ENCODE peak calls at places on chromosomes 5 and 9, in five cellular contexts. One of them, this sample, is unnamed.

GRCh38 chr5:67205981-67206380 is 9.4 kb upstream of the CD180 start:
- DNase-seq in stomach: no peak
- DNase-seq in upper lobe of left lung: no peak
- DNase-seq in endothelial cell of umbilical vein: no peak
- DNase-seq in HCT116: no peak
- DNase-seq in this sample: no peak

GRCh38 chr9:120109242-120109641 is 470.7 kb downstream of the CDK5RAP2 start:
- DNase-seq in HCT116: peak
- DNase-seq in stomach: no peak
- DNase-seq in endothelial cell of umbilical vein: no peak
- DNase-seq in upper lobe of left lung: no peak
- DNase-seq in this sample: no peak

GRCh38 chr9:88646539-88646938 is 111.6 kb downstream of the NXNL2 start:
- DNase-seq in stomach: no peak
- DNase-seq in HCT116: no peak
- DNase-seq in endothelial cell of umbilical vein: no peak
- DNase-seq in upper lobe of left lung: no peak
- DNase-seq in this sample: no peak

GRCh38 chr5:139566611-139567010 is 5.5 kb downstream of the UBE2D2 start:
- DNase-seq in stomach: no peak
- DNase-seq in HCT116: no peak
- DNase-seq in endothelial cell of umbilical vein: no peak
- DNase-seq in upper lobe of left lung: no peak
- DNase-seq in this sample: no peak

GRCh38 chr5:21649969-21650368 is 1203.2 kb downstream of the CDH12 start:
- DNase-seq in stomach: no peak
- DNase-seq in upper lobe of left lung: no peak
- DNase-seq in HCT116: no peak
- DNase-seq in endothelial cell of umbilical vein: no peak
- DNase-seq in this sample: no peak

GRCh38 chr9:87648606-87649005 is 77.3 kb upstream of the CTSL start:
- DNase-seq in stomach: no peak
- DNase-seq in upper lobe of left lung: no peak
- DNase-seq in HCT116: no peak
- DNase-seq in endothelial cell of umbilical vein: no peak
- DNase-seq in this sample: no peak

GRCh38 chr9:8850916-8851315 is 1051.3 kb upstream of the DMAC1 start:
- DNase-seq in endothelial cell of umbilical vein: no peak
- DNase-seq in HCT116: no peak
- DNase-seq in upper lobe of left lung: no peak
- DNase-seq in stomach: no peak
- DNase-seq in this sample: no peak

GRCh38 chr9:121648172-121648571 is 3.3 kb upstream of the DAB2IP start:
- DNase-seq in endothelial cell of umbilical vein: no peak
- DNase-seq in HCT116: no peak
- DNase-seq in stomach: no peak
- DNase-seq in upper lobe of left lung: no peak
- DNase-seq in this sample: no peak

GRCh38 chr9:37026936-37027581 is 7.0 kb downstream of the PAX5 start:
- DNase-seq in stomach: no peak
- DNase-seq in HCT116: no peak
- DNase-seq in endothelial cell of umbilical vein: no peak
- DNase-seq in upper lobe of left lung: no peak
- DNase-seq in this sample: no peak

GRCh38 chr9:79477955-79478751 is 93.6 kb upstream of the TLE4 start:
- DNase-seq in upper lobe of left lung: no peak
- DNase-seq in endothelial cell of umbilical vein: peak
- DNase-seq in HCT116: no peak
- DNase-seq in stomach: no peak
- DNase-seq in this sample: no peak

GRCh38 chr5:158770506-158770905 is 329.2 kb downstream of the EBF1 start:
- DNase-seq in HCT116: peak
- DNase-seq in upper lobe of left lung: no peak
- DNase-seq in endothelial cell of umbilical vein: no peak
- DNase-seq in stomach: no peak
- DNase-seq in this sample: no peak

GRCh38 chr5:154251529-154251928 is 61.0 kb downstream of the GALNT10 start:
- DNase-seq in endothelial cell of umbilical vein: no peak
- DNase-seq in stomach: no peak
- DNase-seq in HCT116: no peak
- DNase-seq in upper lobe of left lung: no peak
- DNase-seq in this sample: no peak

GRCh38 chr5:128109138-128109537 is 25.6 kb downstream of the SLC12A2 start:
- DNase-seq in stomach: no peak
- DNase-seq in upper lobe of left lung: no peak
- DNase-seq in endothelial cell of umbilical vein: no peak
- DNase-seq in HCT116: no peak
- DNase-seq in this sample: no peak

GRCh38 chr9:24464321-24464951 is 81.3 kb downstream of the IZUMO3 start:
- DNase-seq in endothelial cell of umbilical vein: peak
- DNase-seq in HCT116: no peak
- DNase-seq in upper lobe of left lung: no peak
- DNase-seq in stomach: no peak
- DNase-seq in this sample: no peak

GRCh38 chr5:33781286-33781685 is 110.5 kb downstream of the ADAMTS12 start:
- DNase-seq in stomach: no peak
- DNase-seq in HCT116: no peak
- DNase-seq in endothelial cell of umbilical vein: no peak
- DNase-seq in upper lobe of left lung: no peak
- DNase-seq in this sample: no peak

GRCh38 chr9:115883467-115884329 is 269.9 kb upstream of the PAPPA start:
- DNase-seq in endothelial cell of umbilical vein: peak
- DNase-seq in upper lobe of left lung: peak
- DNase-seq in stomach: peak
- DNase-seq in HCT116: peak
- DNase-seq in this sample: no peak

DNA sequence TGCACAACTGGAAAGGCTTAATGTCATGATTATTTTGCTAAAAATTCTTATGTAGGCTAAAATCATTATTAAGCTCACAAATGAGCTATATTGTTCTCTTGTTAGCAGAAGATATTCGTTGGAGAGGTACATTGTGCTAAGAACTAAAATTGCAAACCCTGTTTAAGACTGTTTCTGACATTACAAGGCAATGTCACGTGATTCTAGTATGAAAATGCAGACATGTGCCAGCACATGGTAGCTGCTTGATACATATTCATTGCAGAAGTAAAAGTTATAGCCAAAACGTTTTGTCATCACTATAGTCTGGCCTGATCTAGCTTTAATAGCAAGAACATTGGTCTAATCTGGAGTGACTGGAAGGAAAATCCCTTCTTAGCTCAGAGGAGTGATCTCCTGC is 144.7 kb downstream of the CFAP90 start:
- DNase-seq in HCT116: no peak
- DNase-seq in stomach: no peak
- DNase-seq in endothelial cell of umbilical vein: no peak
- DNase-seq in upper lobe of left lung: no peak
- DNase-seq in this sample: no peak
- TF ChIP-seq POLR2AphosphoS5 in HCT116: no peak
- TF ChIP-seq POLR2AphosphoS5 in stomach: no peak
- TF ChIP-seq POLR2AphosphoS5 in endothelial cell of umbilical vein: no peak
- TF ChIP-seq POLR2AphosphoS5 in upper lobe of left lung: no peak
- TF ChIP-seq POLR2AphosphoS5 in this sample: no peak

GRCh38 chr9:38087934-38088925 is 19.2 kb upstream of the SHB start:
- DNase-seq in endothelial cell of umbilical vein: peak
- DNase-seq in upper lobe of left lung: peak
- DNase-seq in HCT116: peak
- DNase-seq in stomach: peak
- DNase-seq in this sample: peak
- TF ChIP-seq POLR2AphosphoS5 in endothelial cell of umbilical vein: no peak
- TF ChIP-seq POLR2AphosphoS5 in upper lobe of left lung: no peak
- TF ChIP-seq POLR2AphosphoS5 in HCT116: no peak
- TF ChIP-seq POLR2AphosphoS5 in stomach: no peak
- TF ChIP-seq POLR2AphosphoS5 in this sample: no peak

GRCh38 chr9:137613738-137614523 is 4.9 kb upstream of the EHMT1 start:
- DNase-seq in stomach: no peak
- DNase-seq in HCT116: no peak
- DNase-seq in endothelial cell of umbilical vein: no peak
- DNase-seq in upper lobe of left lung: no peak
- DNase-seq in this sample: no peak
- TF ChIP-seq POLR2AphosphoS5 in stomach: no peak
- TF ChIP-seq POLR2AphosphoS5 in HCT116: no peak
- TF ChIP-seq POLR2AphosphoS5 in endothelial cell of umbilical vein: no peak
- TF ChIP-seq POLR2AphosphoS5 in upper lobe of left lung: no peak
- TF ChIP-seq POLR2AphosphoS5 in this sample: peak

GRCh38 chr9:113269355-113269754 is 6.0 kb downstream of the CDC26 start:
- DNase-seq in upper lobe of left lung: no peak
- DNase-seq in endothelial cell of umbilical vein: no peak
- DNase-seq in stomach: no peak
- DNase-seq in HCT116: no peak
- DNase-seq in this sample: no peak

GRCh38 chr9:113275147-113276131 is at the start of the genes CDC26 and PRPF4:
- DNase-seq in endothelial cell of umbilical vein: peak
- DNase-seq in stomach: peak
- DNase-seq in upper lobe of left lung: peak
- DNase-seq in HCT116: peak
- DNase-seq in this sample: peak

GRCh38 chr9:113269871-113270270 is 5.5 kb downstream of the CDC26 start:
- DNase-seq in upper lobe of left lung: no peak
- DNase-seq in HCT116: no peak
- DNase-seq in endothelial cell of umbilical vein: no peak
- DNase-seq in stomach: no peak
- DNase-seq in this sample: no peak

GRCh38 chr9:113278840-113279239 is 3.4 kb downstream of the PRPF4 start:
- DNase-seq in endothelial cell of umbilical vein: no peak
- DNase-seq in upper lobe of left lung: no peak
- DNase-seq in stomach: no peak
- DNase-seq in HCT116: no peak
- DNase-seq in this sample: no peak

DNA sequence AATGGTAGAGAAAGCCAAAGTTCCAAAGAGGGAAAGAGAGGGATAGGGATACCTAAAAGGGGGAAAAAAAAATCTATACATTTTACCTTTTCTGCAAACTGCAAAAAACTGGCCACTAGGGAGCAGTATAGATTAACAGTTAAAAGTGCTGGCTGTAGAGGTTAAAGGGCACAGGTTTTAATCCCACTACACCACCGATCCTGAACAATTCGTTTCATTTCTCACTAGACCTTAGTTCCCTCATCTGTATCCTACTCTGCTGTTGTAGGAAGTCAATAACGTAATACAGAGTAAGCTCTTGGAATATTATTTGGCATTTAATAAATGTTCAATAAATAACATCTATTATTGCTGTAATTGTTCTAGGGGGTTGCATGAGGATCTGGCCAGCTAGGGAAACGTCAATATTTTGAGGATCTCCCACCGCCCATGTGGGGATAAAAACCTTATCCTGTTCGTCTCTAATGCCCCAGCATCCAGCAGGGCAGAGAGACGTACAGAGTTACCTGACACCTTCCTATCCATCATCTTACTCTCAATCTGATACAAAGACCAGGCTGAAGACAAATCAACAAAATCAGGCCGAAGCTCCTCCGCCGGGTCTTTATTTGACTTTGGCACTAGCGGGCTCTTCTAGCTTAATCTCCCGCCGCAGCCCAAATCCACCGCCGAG is 762 bp downstream of the CDC26 start:
- DNase-seq in stomach: no peak
- DNase-seq in upper lobe of left lung: no peak
- DNase-seq in endothelial cell of umbilical vein: peak
- DNase-seq in HCT116: peak
- DNase-seq in this sample: peak
- TF ChIP-seq POLR2AphosphoS5 in stomach: no peak
- TF ChIP-seq POLR2AphosphoS5 in upper lobe of left lung: no peak
- TF ChIP-seq POLR2AphosphoS5 in endothelial cell of umbilical vein: no peak
- TF ChIP-seq POLR2AphosphoS5 in HCT116: no peak
- TF ChIP-seq POLR2AphosphoS5 in this sample: no peak

This sample was measured in GM12892.